ENCODE peak calls at places on chromosomes 2 and 18, in four cellular contexts. One of them, this sample, is unnamed.
A peak's percentile ranks its signal among the peaks of the same experiment; 100 is the strongest.

GRCh38 chr2:170669909-170670308 is 45.2 kb upstream of the SP5 start:
- DNase-seq in mucosa of descending colon: no peak
- DNase-seq in right cardiac atrium: no peak
- DNase-seq in uterus: no peak
- DNase-seq in this sample: no peak

GRCh38 chr2:109348645-109349554 is 219.9 kb downstream of the SH3RF3 start:
- DNase-seq in right cardiac atrium: no peak
- DNase-seq in mucosa of descending colon: no peak
- DNase-seq in uterus: no peak
- DNase-seq in this sample: no peak

GRCh38 chr18:55229682-55230081 is 270.4 kb upstream of the CCDC68 start:
- DNase-seq in mucosa of descending colon: no peak
- DNase-seq in uterus: no peak
- DNase-seq in right cardiac atrium: no peak
- DNase-seq in this sample: no peak

GRCh38 chr2:7057865-7058400 is 140.7 kb downstream of the RNF144A start:
- DNase-seq in right cardiac atrium: no peak
- DNase-seq in uterus: no peak
- DNase-seq in mucosa of descending colon: no peak
- DNase-seq in this sample: no peak

GRCh38 chr2:127032601-127033000 is 74.4 kb downstream of the BIN1 start:
- DNase-seq in mucosa of descending colon: no peak
- DNase-seq in uterus: no peak
- DNase-seq in right cardiac atrium: no peak
- DNase-seq in this sample: no peak

GRCh38 chr2:218003265-218003950 is 613 bp upstream of the TNS1 start:
- DNase-seq in mucosa of descending colon: no peak
- DNase-seq in right cardiac atrium: peak; percentile 75
- DNase-seq in uterus: peak; percentile 70
- DNase-seq in this sample: peak; percentile 55

GRCh38 chr18:55515204-55515603 is 72.8 kb downstream of the TCF4 start:
- DNase-seq in right cardiac atrium: peak; percentile 16
- DNase-seq in uterus: no peak
- DNase-seq in mucosa of descending colon: no peak
- DNase-seq in this sample: peak; percentile 64

GRCh38 chr18:74497778-74498177 is 1.6 kb downstream of the CNDP2 start:
- DNase-seq in mucosa of descending colon: no peak
- DNase-seq in right cardiac atrium: no peak
- DNase-seq in uterus: no peak
- DNase-seq in this sample: no peak

GRCh38 chr2:175539122-175539521 is 357.6 kb upstream of the ATP5MC3 start:
- DNase-seq in right cardiac atrium: no peak
- DNase-seq in mucosa of descending colon: no peak
- DNase-seq in uterus: no peak
- DNase-seq in this sample: no peak

GRCh38 chr2:10523406-10524189 is 75.5 kb upstream of the ODC1 start:
- DNase-seq in right cardiac atrium: no peak
- DNase-seq in mucosa of descending colon: no peak
- DNase-seq in uterus: no peak
- DNase-seq in this sample: no peak

GRCh38 chr18:11040823-11041712 is 108.3 kb downstream of the PIEZO2 start:
- DNase-seq in right cardiac atrium: no peak
- DNase-seq in uterus: peak; percentile 20
- DNase-seq in mucosa of descending colon: no peak
- DNase-seq in this sample: no peak

GRCh38 chr18:63823516-63824219 is 48.5 kb downstream of the SERPINB7 start:
- DNase-seq in right cardiac atrium: peak; percentile 25
- DNase-seq in mucosa of descending colon: no peak
- DNase-seq in uterus: no peak
- DNase-seq in this sample: peak; percentile 40

GRCh38 chr2:1972428-1972827 is 228.1 kb upstream of the PXDN start:
- DNase-seq in mucosa of descending colon: no peak
- DNase-seq in right cardiac atrium: peak; percentile 53
- DNase-seq in uterus: no peak
- DNase-seq in this sample: no peak

GRCh38 chr2:178277741-178278197 is 83.5 kb downstream of the OSBPL6 start:
- DNase-seq in right cardiac atrium: no peak
- DNase-seq in mucosa of descending colon: no peak
- DNase-seq in uterus: no peak
- DNase-seq in this sample: no peak

GRCh38 chr2:148483675-148484074 is 160.9 kb upstream of the EPC2 start:
- DNase-seq in mucosa of descending colon: no peak
- DNase-seq in uterus: no peak
- DNase-seq in right cardiac atrium: no peak
- DNase-seq in this sample: no peak

GRCh38 chr2:231640229-231640628 is 47.6 kb downstream of the TEX44 start:
- DNase-seq in uterus: no peak
- DNase-seq in mucosa of descending colon: no peak
- DNase-seq in right cardiac atrium: no peak
- DNase-seq in this sample: no peak

GRCh38 chr2:192515937-192516336 is 321.2 kb upstream of the TMEFF2 start:
- DNase-seq in uterus: no peak
- DNase-seq in right cardiac atrium: no peak
- DNase-seq in mucosa of descending colon: no peak
- DNase-seq in this sample: no peak

GRCh38 chr2:212154392-212154791 is 384.2 kb downstream of the ERBB4 start:
- DNase-seq in uterus: no peak
- DNase-seq in right cardiac atrium: no peak
- DNase-seq in mucosa of descending colon: no peak
- DNase-seq in this sample: no peak

GRCh38 chr2:215835641-215836040 is 177.7 kb downstream of the MREG start:
- DNase-seq in uterus: no peak
- DNase-seq in mucosa of descending colon: no peak
- DNase-seq in right cardiac atrium: no peak
- DNase-seq in this sample: no peak

GRCh38 chr2:9203876-9204275 is 2.7 kb upstream of the ASAP2 start:
- DNase-seq in mucosa of descending colon: no peak
- DNase-seq in uterus: no peak
- DNase-seq in right cardiac atrium: no peak
- DNase-seq in this sample: no peak

GRCh38 chr2:27752551-27753237 is 18.8 kb upstream of the MRPL33 start:
- DNase-seq in uterus: no peak
- DNase-seq in right cardiac atrium: no peak
- DNase-seq in mucosa of descending colon: peak; percentile 53
- DNase-seq in this sample: no peak

GRCh38 chr2:27742571-27742970 is 28.9 kb upstream of the MRPL33 start:
- DNase-seq in right cardiac atrium: no peak
- DNase-seq in uterus: no peak
- DNase-seq in mucosa of descending colon: no peak
- DNase-seq in this sample: no peak

GRCh38 chr2:27746325-27746724 is 25.2 kb upstream of the MRPL33 start:
- DNase-seq in uterus: no peak
- DNase-seq in mucosa of descending colon: no peak
- DNase-seq in right cardiac atrium: no peak
- DNase-seq in this sample: no peak

GRCh38 chr2:27751377-27751776 is 20.1 kb upstream of the MRPL33 start:
- DNase-seq in uterus: no peak
- DNase-seq in mucosa of descending colon: no peak
- DNase-seq in right cardiac atrium: no peak
- DNase-seq in this sample: no peak

DNA sequence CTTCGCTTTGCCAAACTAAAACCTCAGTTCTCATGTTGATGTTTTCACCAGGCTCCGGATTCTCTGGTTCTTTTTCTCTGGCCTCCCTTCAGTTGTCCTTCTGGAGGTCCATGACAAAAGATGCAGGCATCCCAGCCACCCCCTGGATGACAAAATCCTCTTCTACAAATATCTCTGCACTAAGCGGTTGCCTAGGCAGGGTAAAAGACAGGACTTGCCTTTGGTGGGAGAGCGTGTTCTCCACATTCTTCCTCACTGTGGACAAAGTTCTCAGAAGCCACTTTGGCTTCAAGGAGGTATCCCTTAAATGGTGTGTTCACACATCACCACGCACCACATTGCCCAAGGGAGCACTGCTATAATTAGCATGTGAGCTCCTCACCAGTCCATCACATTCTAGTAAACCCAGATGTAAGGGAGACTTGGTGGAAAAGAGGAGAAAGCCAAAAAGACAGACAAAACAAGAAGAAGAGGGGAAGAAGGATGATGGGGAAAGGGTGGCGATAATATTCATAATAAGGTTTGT is 23.6 kb upstream of the MRPL33 start:
- DNase-seq in uterus: no peak
- DNase-seq in right cardiac atrium: no peak
- DNase-seq in mucosa of descending colon: no peak
- DNase-seq in this sample: no peak
- H3K9me3 ChIP-seq in uterus: no peaks in the 10 kb centered on the region
- H3K9me3 ChIP-seq in right cardiac atrium: peaks cover 2% of the 10 kb centered on the region
- H3K9me3 ChIP-seq in mucosa of descending colon: peaks cover 3% of the 10 kb centered on the region
- H3K9me3 ChIP-seq in this sample: peaks cover 7% of the 10 kb centered on the region

GRCh38 chr2:69222984-69223658 is 163.9 kb downstream of the GFPT1 start:
- DNase-seq in uterus: no peak
- DNase-seq in right cardiac atrium: peak; percentile 60
- DNase-seq in mucosa of descending colon: no peak
- DNase-seq in this sample: peak; percentile 57
- H3K4me3 ChIP-seq in uterus: no peak overlapping the region
- H3K4me3 ChIP-seq in right cardiac atrium: no peak overlapping the region
- H3K4me3 ChIP-seq in mucosa of descending colon: no peak overlapping the region
- H3K4me3 ChIP-seq in this sample: no peak overlapping the region

GRCh38 chr18:43949291-43949690 is 672.0 kb upstream of the SYT4 start:
- DNase-seq in uterus: no peak
- DNase-seq in mucosa of descending colon: no peak
- DNase-seq in right cardiac atrium: no peak
- DNase-seq in this sample: no peak
- H3K9me3 ChIP-seq in uterus: no peaks in the 10 kb centered on the region
- H3K9me3 ChIP-seq in mucosa of descending colon: no peaks in the 10 kb centered on the region
- H3K9me3 ChIP-seq in right cardiac atrium: no peaks in the 10 kb centered on the region
- H3K9me3 ChIP-seq in this sample: no peaks in the 10 kb centered on the region

GRCh38 chr2:113174369-113174735 is 581 bp downstream of the PSD4 start:
- DNase-seq in mucosa of descending colon: no peak
- DNase-seq in uterus: no peak
- DNase-seq in right cardiac atrium: no peak
- DNase-seq in this sample: no peak

GRCh38 chr2:113175101-113175628 is 1.4 kb downstream of the PSD4 start:
- DNase-seq in right cardiac atrium: no peak
- DNase-seq in mucosa of descending colon: peak; percentile 64
- DNase-seq in uterus: no peak
- DNase-seq in this sample: no peak

GRCh38 chr2:113172721-113173562 is 829 bp upstream of the PSD4 start:
- DNase-seq in uterus: no peak
- DNase-seq in mucosa of descending colon: no peak
- DNase-seq in right cardiac atrium: no peak
- DNase-seq in this sample: no peak

GRCh38 chr2:113171359-113172075 is 2.3 kb upstream of the PSD4 start:
- DNase-seq in mucosa of descending colon: no peak
- DNase-seq in uterus: no peak
- DNase-seq in right cardiac atrium: no peak
- DNase-seq in this sample: no peak

DNA sequence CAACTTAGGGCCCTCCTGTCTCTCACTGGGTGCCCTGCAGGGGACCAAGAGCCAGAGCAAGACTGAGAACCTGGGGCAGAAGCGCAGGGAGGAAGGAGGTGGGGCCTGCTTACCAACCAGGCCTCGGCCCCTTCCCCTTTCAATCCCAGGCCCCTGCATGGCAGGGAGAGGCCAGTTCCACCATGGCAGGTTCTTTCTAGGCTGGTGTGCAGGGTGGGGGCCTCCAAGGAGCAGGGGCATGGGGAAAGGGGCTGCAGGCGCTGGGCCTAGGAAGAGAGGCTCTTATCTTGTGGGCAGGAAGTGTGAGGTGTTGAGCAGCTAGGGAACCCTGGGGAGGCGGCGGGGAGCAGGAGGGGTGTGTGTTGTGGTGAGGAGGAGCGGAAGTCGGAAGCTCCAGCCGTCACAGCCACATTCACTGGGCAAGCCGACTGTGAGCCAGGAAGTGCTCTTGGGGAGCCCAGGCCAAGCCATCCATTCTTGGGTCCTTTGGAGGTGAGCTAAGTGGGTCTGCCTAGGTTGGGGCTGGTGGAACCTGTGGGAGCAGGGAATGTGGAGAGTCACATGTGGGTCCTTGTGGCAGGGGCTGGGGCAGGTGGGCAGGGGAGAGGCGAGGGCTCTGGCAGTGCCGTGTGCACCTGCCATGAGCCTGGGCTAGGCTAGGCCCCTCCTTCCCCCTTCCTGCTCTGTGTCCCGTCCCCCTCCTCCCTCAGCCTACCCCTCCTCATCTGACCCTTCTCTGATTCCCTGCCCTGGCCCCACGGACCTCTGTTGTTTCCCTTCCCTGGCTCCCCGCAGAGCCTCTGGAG is at the start of gene PSD4:
- DNase-seq in right cardiac atrium: peak; percentile 55
- DNase-seq in mucosa of descending colon: peak; percentile 93
- DNase-seq in uterus: no peak
- DNase-seq in this sample: peak; percentile 65
- H3K4me3 ChIP-seq in right cardiac atrium: no peak within 1 kb of the TSS
- H3K4me3 ChIP-seq in mucosa of descending colon: no peak within 1 kb of the TSS
- H3K4me3 ChIP-seq in uterus: no peak within 1 kb of the TSS
- H3K4me3 ChIP-seq in this sample: no peak within 1 kb of the TSS

This sample was measured in heart left ventricle.